ENCODE peak calls at places on chromosomes 2 and 18, in six cellular contexts. T, K, R, J, O and Z are unnamed samples.

GRCh38 chr2:177164584-177165052 is 48.0 kb upstream of the HNRNPA3 start:
- DNase-seq in R (no peak), K (peak), T (peak), J (peak), O (peak), Z (no peak)

GRCh38 chr2:71826299-71826698 is 321.4 kb downstream of the CYP26B1 start:
- DNase-seq in K (no peak), J (no peak), O (no peak), T (no peak), R (no peak), Z (no peak)

GRCh38 chr2:169222665-169223064 is 139.7 kb downstream of the LRP2 start:
- DNase-seq in J (no peak), T (no peak), O (no peak), K (peak), R (no peak), Z (no peak)

GRCh38 chr18:70621710-70622109 is 332.9 kb downstream of the SOCS6 start:
- DNase-seq in O (no peak), T (no peak), K (peak), R (no peak), J (no peak), Z (no peak)

GRCh38 chr2:236934166-236934565 is 151.5 kb upstream of the COPS8 start:
- DNase-seq in K (no peak), T (no peak), O (no peak), R (no peak), J (no peak), Z (no peak)

GRCh38 chr18:76499596-76500340 is 4.7 kb upstream of the ZNF516 start:
- DNase-seq in K (no peak), T (peak), J (no peak), R (no peak), O (no peak), Z (peak)

GRCh38 chr18:55018602-55019001 is 59.3 kb upstream of the CCDC68 start:
- DNase-seq in J (no peak), K (no peak), T (no peak), R (no peak), O (no peak), Z (no peak)

GRCh38 chr2:220887880-220888279 is 684.2 kb downstream of the EPHA4 start:
- DNase-seq in T (no peak), O (no peak), K (no peak), J (no peak), R (no peak), Z (no peak)

GRCh38 chr2:37837576-37838335 is 87.3 kb upstream of the RMDN2 start:
- DNase-seq in O (no peak), T (no peak), R (no peak), K (no peak), J (no peak), Z (no peak)

GRCh38 chr18:79983793-79984192 is 4.6 kb downstream of the TXNL4A start:
- DNase-seq in R (no peak), O (no peak), T (no peak), J (no peak), K (no peak), Z (no peak)

GRCh38 chr2:106960633-106961205 is 74.8 kb upstream of the ST6GAL2 start:
- DNase-seq in K (no peak), O (no peak), T (no peak), J (no peak), R (no peak), Z (no peak)

GRCh38 chr2:160513120-160513519 is 19.5 kb upstream of the RBMS1 start:
- DNase-seq in K (no peak), O (no peak), J (no peak), T (no peak), R (no peak), Z (no peak)

GRCh38 chr2:203533696-203534471 is 1.2 kb downstream of the RAPH1 start:
- DNase-seq in K (no peak), O (no peak), R (no peak), J (no peak), T (no peak), Z (no peak)

GRCh38 chr18:62939433-62939832 is 224.1 kb downstream of the PHLPP1 start:
- DNase-seq in O (no peak), K (no peak), R (no peak), J (no peak), T (no peak), Z (no peak)

GRCh38 chr2:191218292-191218898 is 26.8 kb upstream of the MYO1B start:
- DNase-seq in O (peak), K (peak), J (peak), T (no peak), R (no peak), Z (no peak)

GRCh38 chr2:112277591-112278220 is 2.3 kb downstream of the ZC3H6 start:
- DNase-seq in T (no peak), K (no peak), J (no peak), R (no peak), O (no peak), Z (no peak)

GRCh38 chr18:23710068-23710527 is 20.8 kb downstream of the LAMA3 start:
- DNase-seq in O (no peak), K (peak), T (no peak), R (no peak), J (no peak), Z (no peak)

GRCh38 chr2:47046271-47046670 is 108.8 kb downstream of the STPG4 start:
- DNase-seq in R (no peak), K (no peak), O (no peak), J (no peak), T (no peak), Z (no peak)

GRCh38 chr2:60891175-60891574 is 9.8 kb downstream of the REL start:
- DNase-seq in R (no peak), J (no peak), O (no peak), T (no peak), K (peak), Z (no peak)

GRCh38 chr2:29323961-29324360 is 208.7 kb downstream of the CLIP4 start:
- DNase-seq in K (no peak), R (no peak), T (no peak), O (no peak), J (no peak), Z (no peak)

GRCh38 chr2:1697601-1698000 is 46.7 kb downstream of the PXDN start:
- DNase-seq in O (no peak), T (no peak), R (no peak), K (no peak), J (no peak), Z (no peak)

GRCh38 chr18:51614967-51615571 is 417.6 kb upstream of the MEX3C start:
- DNase-seq in T (no peak), R (no peak), O (no peak), K (no peak), J (no peak), Z (no peak)

GRCh38 chr2:38277245-38278119 is 99.6 kb downstream of the ATL2 start:
- DNase-seq in K (no peak), R (no peak), J (peak), T (no peak), O (peak), Z (no peak)

GRCh38 chr2:215782271-215782670 is 231.1 kb downstream of the MREG start:
- DNase-seq in R (no peak), J (no peak), T (no peak), O (no peak), K (no peak), Z (no peak)

GRCh38 chr2:138787053-138787666 is 7.0 kb upstream of the NXPH2 start:
- DNase-seq in R (no peak), T (no peak), K (peak), J (peak), O (no peak), Z (no peak)

GRCh38 chr18:55585050-55585449 is 2.9 kb downstream of the TCF4 start:
- DNase-seq in T (no peak), O (no peak), J (no peak), R (no peak), K (no peak), Z (no peak)

GRCh38 chr2:240512666-240513535 is 44.9 kb downstream of the ANKMY1 start:
- DNase-seq in O (no peak), K (no peak), R (no peak), J (no peak), T (no peak), Z (no peak)

GRCh38 chr2:237867465-237867864 is 8.0 kb downstream of the RAMP1 start:
- DNase-seq in O (no peak), K (no peak), R (no peak), J (no peak), T (no peak), Z (no peak)

GRCh38 chr2:64141711-64142405 is 2.4 kb downstream of the PELI1 start:
- DNase-seq in T (no peak), K (no peak), J (no peak), O (no peak), R (no peak), Z (no peak)

GRCh38 chr18:26227051-26227672 is 917 bp downstream of the TAF4B start:
- DNase-seq in J (no peak), T (no peak), R (no peak), O (no peak), K (peak), Z (no peak)

GRCh38 chr2:42129487-42129852 is 39.7 kb upstream of the EML4 start:
- DNase-seq in T (no peak), J (no peak), R (no peak), K (no peak), O (no peak), Z (no peak)

GRCh38 chr2:467101-467500 is 179.2 kb upstream of the ALKAL2 start:
- DNase-seq in O (no peak), T (no peak), J (no peak), R (no peak), K (no peak), Z (no peak)

GRCh38 chr2:82478641-82479040 is 1980.4 kb downstream of the SUCLG1 start:
- DNase-seq in J (no peak), K (no peak), O (no peak), R (no peak), T (no peak), Z (no peak)

GRCh38 chr2:166211079-166211478 is 83.3 kb upstream of the SCN1A start:
- DNase-seq in T (no peak), O (no peak), J (no peak), R (no peak), K (no peak), Z (no peak)

GRCh38 chr18:1585881-1586488 is 681.3 kb downstream of the ADCYAP1 start:
- DNase-seq in K (peak), R (no peak), T (peak), O (no peak), J (peak), Z (no peak)

GRCh38 chr2:115491394-115491793 is 1049.0 kb downstream of the DPP10 start:
- DNase-seq in O (no peak), R (no peak), T (no peak), J (no peak), K (no peak), Z (no peak)

GRCh38 chr2:239313776-239314175 is 87.0 kb downstream of the HDAC4 start:
- DNase-seq in T (no peak), O (peak), R (no peak), J (no peak), K (no peak), Z (no peak)
- TF ChIP-seq TAF1 in T (no peak), O (no peak), R (no peak), J (no peak), K (no peak), Z (no peak)

DNA sequence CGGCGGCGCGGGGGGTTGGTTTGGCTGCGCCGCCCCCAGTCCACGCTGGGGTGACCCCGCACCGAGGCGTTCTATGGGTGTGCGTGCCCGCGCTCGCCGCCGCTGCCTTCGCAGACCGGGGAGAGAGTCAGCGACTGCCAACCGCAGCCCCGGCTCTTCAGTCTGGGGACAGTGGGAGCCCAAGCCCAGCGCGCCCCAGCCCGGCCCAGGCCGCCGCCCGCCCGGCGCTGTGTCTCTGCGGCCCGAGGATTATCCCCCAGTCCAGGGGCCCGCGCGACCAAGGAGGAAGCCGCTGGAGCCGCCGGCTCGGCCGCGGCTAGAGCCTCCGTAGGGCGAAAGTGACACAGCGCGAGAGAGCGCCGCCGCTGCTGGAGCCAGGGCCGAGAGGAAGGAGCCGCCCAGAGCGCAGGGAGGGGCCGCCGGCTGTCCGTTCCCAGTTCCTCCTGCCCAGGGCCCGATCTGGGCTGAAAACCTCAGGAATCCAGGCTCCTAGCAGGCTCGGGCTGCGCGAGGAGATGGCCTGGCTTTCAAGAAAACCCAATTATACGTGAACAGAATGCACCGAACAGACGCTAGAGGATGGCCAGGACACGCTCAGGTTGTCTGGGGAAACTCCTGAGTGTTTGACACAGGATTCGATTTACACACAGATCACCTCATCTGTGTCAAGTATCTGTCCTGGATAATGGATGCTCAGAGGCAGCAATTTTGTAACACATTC is 2.4 kb downstream of the CTIF start:
- DNase-seq in O (peak), R (peak), T (no peak), K (peak), J (no peak), Z (peak)
- TF ChIP-seq POLR2A in O (no peak), R (no peak), T (no peak), K (peak), J (no peak), Z (no peak)

DNA sequence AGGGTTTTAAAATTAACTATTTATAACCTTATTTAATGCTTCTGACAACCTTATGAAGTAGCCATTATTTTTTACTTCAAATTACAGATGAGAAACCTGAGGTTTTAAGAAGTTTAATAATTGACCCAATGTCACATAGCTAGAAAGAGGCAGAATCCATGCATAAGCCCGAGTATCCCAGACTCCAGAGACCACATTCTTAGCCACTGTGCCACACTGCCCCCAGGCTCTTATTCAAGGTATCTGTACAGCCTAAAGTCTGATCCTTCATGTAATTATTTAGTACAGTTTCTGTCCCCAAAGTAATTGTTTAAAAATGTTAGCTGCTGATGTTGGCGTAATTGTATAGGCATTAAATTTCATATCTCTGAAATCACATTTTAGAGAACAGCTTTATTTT is 124.7 kb upstream of the LRRTM1 start:
- DNase-seq in T (no peak), R (no peak), O (no peak), J (no peak), K (peak), Z (no peak)
- TF ChIP-seq TAF1 in T (no peak), R (no peak), O (no peak), J (no peak), K (no peak), Z (no peak)

GRCh38 chr2:163528640-163529217 is 207.1 kb downstream of the FIGN start:
- DNase-seq in R (no peak), O (no peak), J (no peak), K (no peak), T (no peak), Z (no peak)
- TF ChIP-seq POLR2A in R (no peak), O (no peak), J (no peak), K (no peak), T (no peak), Z (no peak)

DNA sequence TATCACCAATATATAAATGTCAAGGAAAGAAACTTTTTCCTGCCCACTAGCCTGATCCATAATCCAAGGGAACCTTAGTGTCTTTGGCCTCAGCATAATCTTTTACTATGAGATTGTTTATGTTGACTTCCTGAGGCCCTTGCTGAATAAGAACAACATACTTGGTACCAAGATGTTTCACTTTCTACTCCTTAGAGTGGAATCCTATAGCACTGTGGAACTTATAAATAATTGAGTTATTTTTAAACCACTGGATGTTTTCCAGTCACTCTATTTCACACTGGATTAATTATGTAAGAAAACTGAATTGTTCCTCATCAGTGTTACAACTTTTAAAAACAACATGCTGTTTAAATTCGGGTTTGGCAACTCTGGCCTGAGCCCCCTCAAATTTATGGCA is 637.7 kb upstream of the ZEB2 start:
- DNase-seq in K (no peak), O (no peak), R (no peak), T (no peak), J (no peak), Z (no peak)
- TF ChIP-seq TAF1 in K (no peak), O (no peak), R (no peak), T (no peak), J (no peak), Z (no peak)

DNA sequence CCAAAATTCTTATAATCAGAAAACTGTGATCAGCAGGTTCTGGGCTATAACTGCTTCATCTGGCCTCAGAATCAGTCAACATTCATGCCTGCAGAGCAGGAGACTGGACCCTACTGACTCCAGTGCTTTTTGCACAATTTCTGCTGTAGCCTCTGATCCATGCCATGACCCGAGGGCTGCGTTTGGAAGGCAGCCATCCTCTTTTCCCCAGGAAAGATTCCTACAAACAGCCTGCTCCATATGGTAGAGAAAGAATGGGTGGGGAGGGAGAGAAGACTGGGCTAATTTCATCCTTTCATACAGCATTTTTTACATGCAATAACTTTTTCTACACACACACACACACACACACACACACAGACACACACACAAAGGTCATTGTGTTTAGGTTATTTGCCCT is 133.0 kb upstream of the MMADHC start:
- DNase-seq in T (no peak), R (no peak), K (no peak), O (no peak), J (no peak), Z (no peak)
- TF ChIP-seq POLR2A in T (no peak), R (no peak), K (no peak), O (no peak), J (no peak), Z (no peak)

GRCh38 chr2:208065476-208065875 is 40.1 kb upstream of the PLEKHM3 start:
- DNase-seq in R (no peak), T (no peak), O (no peak), J (peak), K (no peak), Z (no peak)

GRCh38 chr2:208062113-208062512 is 36.8 kb upstream of the PLEKHM3 start:
- DNase-seq in J (peak), O (no peak), R (no peak), K (peak), T (no peak), Z (no peak)

GRCh38 chr2:208069186-208069585 is 43.9 kb upstream of the PLEKHM3 start:
- DNase-seq in O (no peak), R (no peak), J (no peak), K (no peak), T (no peak), Z (no peak)

GRCh38 chr2:208064220-208064951 is 39.1 kb upstream of the PLEKHM3 start:
- DNase-seq in O (no peak), J (peak), T (peak), R (peak), K (peak), Z (no peak)
- TF ChIP-seq TAF1 in O (no peak), J (no peak), T (no peak), R (no peak), K (no peak), Z (no peak)

DNA sequence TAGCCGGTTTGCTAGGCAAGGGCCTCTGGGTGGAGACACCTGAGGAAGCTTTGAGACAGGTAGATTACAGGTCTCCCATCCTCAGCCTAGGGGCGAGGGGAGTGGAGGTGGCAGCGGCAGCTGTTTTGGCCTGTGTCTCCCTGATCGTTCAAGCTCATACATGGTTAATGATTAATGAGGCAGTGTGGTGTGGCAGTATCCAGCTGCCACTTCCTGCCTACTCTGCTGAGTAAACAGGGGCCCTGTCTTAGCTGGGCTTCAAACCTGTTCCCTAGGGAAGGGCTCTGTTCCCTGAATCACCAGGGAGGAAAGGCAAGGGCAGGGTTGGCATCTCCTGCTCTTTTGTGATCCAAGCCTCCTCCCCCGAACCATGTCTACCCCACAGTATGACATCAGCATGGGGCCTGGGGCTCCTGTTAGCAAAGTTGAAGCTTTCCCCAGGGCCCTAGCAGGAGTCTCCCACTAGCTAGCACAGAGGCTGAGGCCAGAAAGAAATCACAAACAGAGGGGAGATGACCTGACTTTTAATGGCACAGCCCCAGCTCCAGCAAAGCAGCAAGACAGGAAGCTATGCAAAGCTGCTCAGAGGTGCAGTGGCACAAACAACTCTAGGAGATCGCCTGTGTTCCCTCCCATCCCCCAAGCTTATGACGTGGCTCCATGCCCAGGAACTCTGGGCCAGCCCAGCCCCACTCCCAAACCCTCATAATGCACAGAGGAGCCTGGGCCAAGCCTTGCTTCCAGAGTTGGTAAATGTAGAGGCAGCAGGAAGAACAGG is 3.7 kb upstream of the TUBA4B start:
- DNase-seq in J (peak), K (peak), T (peak), O (no peak), R (no peak), Z (no peak)
- TF ChIP-seq POLR2A in J (peak), K (no peak), T (no peak), O (peak), R (no peak), Z (peak)